ENCODE peak calls at places on chromosomes 12 and 14, in eight cellular contexts. One of them, this sample, is unnamed.

GRCh38 chr12:87603727-87604126 is 425.5 kb downstream of the C12orf50 start:
- DNase-seq in sciatic nerve: no peak
- DNase-seq in lower leg skin: no peak
- DNase-seq in left colon: no peak
- DNase-seq in posterior cingulate gyrus: no peak
- DNase-seq in left ventricle myocardium superior: no peak
- DNase-seq in pons: no peak
- DNase-seq in fibroblast of mammary gland: no peak
- DNase-seq in this sample: no peak

GRCh38 chr12:31386364-31386777 is 60.4 kb upstream of the SINHCAF start:
- DNase-seq in sciatic nerve: no peak
- DNase-seq in lower leg skin: peak; percentile 3
- DNase-seq in left colon: no peak
- DNase-seq in posterior cingulate gyrus: no peak
- DNase-seq in left ventricle myocardium superior: no peak
- DNase-seq in pons: no peak
- DNase-seq in fibroblast of mammary gland: no peak
- DNase-seq in this sample: no peak

GRCh38 chr12:109549613-109550309 is 23.5 kb downstream of the MMAB start:
- DNase-seq in sciatic nerve: no peak
- DNase-seq in lower leg skin: no peak
- DNase-seq in left colon: no peak
- DNase-seq in posterior cingulate gyrus: no peak
- DNase-seq in left ventricle myocardium superior: no peak
- DNase-seq in pons: no peak
- DNase-seq in fibroblast of mammary gland: no peak
- DNase-seq in this sample: peak; percentile 44

GRCh38 chr12:25615119-25615518 is 62.0 kb upstream of the LMNTD1 start:
- DNase-seq in sciatic nerve: no peak
- DNase-seq in lower leg skin: no peak
- DNase-seq in left colon: no peak
- DNase-seq in posterior cingulate gyrus: no peak
- DNase-seq in left ventricle myocardium superior: no peak
- DNase-seq in pons: peak; percentile 24
- DNase-seq in fibroblast of mammary gland: peak; percentile 98
- DNase-seq in this sample: no peak

GRCh38 chr14:85686908-85687307 is 157.0 kb downstream of the FLRT2 start:
- DNase-seq in sciatic nerve: no peak
- DNase-seq in lower leg skin: no peak
- DNase-seq in left colon: no peak
- DNase-seq in posterior cingulate gyrus: no peak
- DNase-seq in left ventricle myocardium superior: no peak
- DNase-seq in pons: no peak
- DNase-seq in fibroblast of mammary gland: no peak
- DNase-seq in this sample: no peak

GRCh38 chr12:104694161-104694560 is 237.4 kb downstream of the CHST11 start:
- DNase-seq in sciatic nerve: no peak
- DNase-seq in lower leg skin: no peak
- DNase-seq in left colon: no peak
- DNase-seq in posterior cingulate gyrus: no peak
- DNase-seq in left ventricle myocardium superior: no peak
- DNase-seq in pons: no peak
- DNase-seq in fibroblast of mammary gland: no peak
- DNase-seq in this sample: no peak

GRCh38 chr12:67451206-67451605 is 182.0 kb downstream of the CAND1 start:
- DNase-seq in sciatic nerve: no peak
- DNase-seq in lower leg skin: no peak
- DNase-seq in left colon: no peak
- DNase-seq in posterior cingulate gyrus: no peak
- DNase-seq in left ventricle myocardium superior: no peak
- DNase-seq in pons: no peak
- DNase-seq in fibroblast of mammary gland: no peak
- DNase-seq in this sample: no peak

GRCh38 chr14:37595809-37596595 is 573 bp downstream of the TTC6 start:
- DNase-seq in sciatic nerve: peak; percentile 57
- DNase-seq in lower leg skin: no peak
- DNase-seq in left colon: peak; percentile 93
- DNase-seq in posterior cingulate gyrus: no peak
- DNase-seq in left ventricle myocardium superior: no peak
- DNase-seq in pons: no peak
- DNase-seq in fibroblast of mammary gland: peak; percentile 20
- DNase-seq in this sample: no peak

GRCh38 chr12:116400671-116401357 is 123.3 kb upstream of the MED13L start:
- DNase-seq in sciatic nerve: no peak
- DNase-seq in lower leg skin: no peak
- DNase-seq in left colon: no peak
- DNase-seq in posterior cingulate gyrus: no peak
- DNase-seq in left ventricle myocardium superior: no peak
- DNase-seq in pons: peak; percentile 67
- DNase-seq in fibroblast of mammary gland: no peak
- DNase-seq in this sample: no peak

GRCh38 chr12:121590476-121591143 is 9.8 kb upstream of the KDM2B start:
- DNase-seq in sciatic nerve: no peak
- DNase-seq in lower leg skin: no peak
- DNase-seq in left colon: no peak
- DNase-seq in posterior cingulate gyrus: no peak
- DNase-seq in left ventricle myocardium superior: no peak
- DNase-seq in pons: no peak
- DNase-seq in fibroblast of mammary gland: peak; percentile 87
- DNase-seq in this sample: no peak

GRCh38 chr14:20387577-20387976 is 25.7 kb downstream of the TEP1 start:
- DNase-seq in sciatic nerve: no peak
- DNase-seq in lower leg skin: peak; percentile 18
- DNase-seq in left colon: no peak
- DNase-seq in posterior cingulate gyrus: no peak
- DNase-seq in left ventricle myocardium superior: no peak
- DNase-seq in pons: no peak
- DNase-seq in fibroblast of mammary gland: no peak
- DNase-seq in this sample: no peak

GRCh38 chr14:60090864-60091519 is 731 bp upstream of the PCNX4 start:
- DNase-seq in sciatic nerve: peak; percentile 67
- DNase-seq in lower leg skin: no peak
- DNase-seq in left colon: peak; percentile 46
- DNase-seq in posterior cingulate gyrus: no peak
- DNase-seq in left ventricle myocardium superior: peak; percentile 39
- DNase-seq in pons: peak; percentile 71
- DNase-seq in fibroblast of mammary gland: peak; percentile 81
- DNase-seq in this sample: peak; percentile 61

GRCh38 chr14:101481557-101481956 is 79.7 kb upstream of the DIO3 start:
- DNase-seq in sciatic nerve: peak; percentile 42
- DNase-seq in lower leg skin: peak; percentile 49
- DNase-seq in left colon: peak; percentile 12
- DNase-seq in posterior cingulate gyrus: no peak
- DNase-seq in left ventricle myocardium superior: no peak
- DNase-seq in pons: no peak
- DNase-seq in fibroblast of mammary gland: no peak
- DNase-seq in this sample: no peak

GRCh38 chr12:110957652-110958051 is 37.3 kb upstream of the MYL2 start:
- DNase-seq in sciatic nerve: no peak
- DNase-seq in lower leg skin: no peak
- DNase-seq in left colon: no peak
- DNase-seq in posterior cingulate gyrus: peak; percentile 34
- DNase-seq in left ventricle myocardium superior: no peak
- DNase-seq in pons: no peak
- DNase-seq in fibroblast of mammary gland: no peak
- DNase-seq in this sample: no peak

GRCh38 chr14:72142328-72142727 is 210.1 kb downstream of the RGS6 start:
- DNase-seq in sciatic nerve: no peak
- DNase-seq in lower leg skin: no peak
- DNase-seq in left colon: no peak
- DNase-seq in posterior cingulate gyrus: no peak
- DNase-seq in left ventricle myocardium superior: no peak
- DNase-seq in pons: no peak
- DNase-seq in fibroblast of mammary gland: no peak
- DNase-seq in this sample: no peak

GRCh38 chr12:3950714-3951320 is 77.6 kb upstream of the PARP11 start:
- DNase-seq in sciatic nerve: no peak
- DNase-seq in lower leg skin: no peak
- DNase-seq in left colon: no peak
- DNase-seq in posterior cingulate gyrus: no peak
- DNase-seq in left ventricle myocardium superior: no peak
- DNase-seq in pons: no peak
- DNase-seq in fibroblast of mammary gland: no peak
- DNase-seq in this sample: no peak

GRCh38 chr12:96399081-96399918 is 939 bp downstream of the CDK17 start:
- DNase-seq in sciatic nerve: peak; percentile 82
- DNase-seq in lower leg skin: peak; percentile 95
- DNase-seq in left colon: peak; percentile 80
- DNase-seq in posterior cingulate gyrus: peak; percentile 59
- DNase-seq in left ventricle myocardium superior: peak; percentile 83
- DNase-seq in pons: no peak
- DNase-seq in fibroblast of mammary gland: peak; percentile 75
- DNase-seq in this sample: peak; percentile 57

GRCh38 chr12:127162307-127162706 is 1104.7 kb upstream of the TMEM132C start:
- DNase-seq in sciatic nerve: no peak
- DNase-seq in lower leg skin: no peak
- DNase-seq in left colon: no peak
- DNase-seq in posterior cingulate gyrus: no peak
- DNase-seq in left ventricle myocardium superior: no peak
- DNase-seq in pons: peak; percentile 52
- DNase-seq in fibroblast of mammary gland: no peak
- DNase-seq in this sample: peak; percentile 18

GRCh38 chr14:47040490-47040889 is 388.9 kb upstream of the RPL10L start:
- DNase-seq in sciatic nerve: no peak
- DNase-seq in lower leg skin: peak; percentile 15
- DNase-seq in left colon: no peak
- DNase-seq in posterior cingulate gyrus: no peak
- DNase-seq in left ventricle myocardium superior: no peak
- DNase-seq in pons: peak; percentile 59
- DNase-seq in fibroblast of mammary gland: peak; percentile 0
- DNase-seq in this sample: no peak

GRCh38 chr12:68349921-68350606 is 17.9 kb upstream of the MDM1 start:
- DNase-seq in sciatic nerve: no peak
- DNase-seq in lower leg skin: no peak
- DNase-seq in left colon: no peak
- DNase-seq in posterior cingulate gyrus: no peak
- DNase-seq in left ventricle myocardium superior: no peak
- DNase-seq in pons: no peak
- DNase-seq in fibroblast of mammary gland: no peak
- DNase-seq in this sample: peak; percentile 71

GRCh38 chr12:130953783-130954543 is at the start of gene ADGRD1:
- DNase-seq in sciatic nerve: peak; percentile 87
- DNase-seq in lower leg skin: peak; percentile 92
- DNase-seq in left colon: peak; percentile 44
- DNase-seq in posterior cingulate gyrus: no peak
- DNase-seq in left ventricle myocardium superior: peak; percentile 79
- DNase-seq in pons: peak; percentile 58
- DNase-seq in fibroblast of mammary gland: peak; percentile 47
- DNase-seq in this sample: no peak

GRCh38 chr12:55057466-55057865 is 37.7 kb downstream of the NEUROD4 start:
- DNase-seq in sciatic nerve: no peak
- DNase-seq in lower leg skin: no peak
- DNase-seq in left colon: no peak
- DNase-seq in posterior cingulate gyrus: no peak
- DNase-seq in left ventricle myocardium superior: no peak
- DNase-seq in pons: no peak
- DNase-seq in fibroblast of mammary gland: peak; percentile 6
- DNase-seq in this sample: peak; percentile 12

GRCh38 chr14:64879635-64880381 is at the start of gene SPTB:
- DNase-seq in sciatic nerve: no peak
- DNase-seq in lower leg skin: no peak
- DNase-seq in left colon: peak; percentile 56
- DNase-seq in posterior cingulate gyrus: peak; percentile 31
- DNase-seq in left ventricle myocardium superior: peak; percentile 88
- DNase-seq in pons: no peak
- DNase-seq in fibroblast of mammary gland: no peak
- DNase-seq in this sample: peak; percentile 82

GRCh38 chr12:2495452-2496112 is 299.2 kb upstream of the FKBP4 start:
- DNase-seq in sciatic nerve: no peak
- DNase-seq in lower leg skin: peak; percentile 39
- DNase-seq in left colon: no peak
- DNase-seq in posterior cingulate gyrus: no peak
- DNase-seq in left ventricle myocardium superior: no peak
- DNase-seq in pons: no peak
- DNase-seq in fibroblast of mammary gland: no peak
- DNase-seq in this sample: no peak

GRCh38 chr12:2650261-2651060 is 144.3 kb upstream of the FKBP4 start:
- DNase-seq in sciatic nerve: no peak
- DNase-seq in lower leg skin: peak; percentile 69
- DNase-seq in left colon: no peak
- DNase-seq in posterior cingulate gyrus: no peak
- DNase-seq in left ventricle myocardium superior: no peak
- DNase-seq in pons: no peak
- DNase-seq in fibroblast of mammary gland: no peak
- DNase-seq in this sample: no peak

GRCh38 chr12:43245947-43246346 is 306.1 kb downstream of the ADAMTS20 start:
- DNase-seq in sciatic nerve: no peak
- DNase-seq in lower leg skin: no peak
- DNase-seq in left colon: no peak
- DNase-seq in posterior cingulate gyrus: no peak
- DNase-seq in left ventricle myocardium superior: no peak
- DNase-seq in pons: no peak
- DNase-seq in fibroblast of mammary gland: no peak
- DNase-seq in this sample: no peak

GRCh38 chr12:109816870-109817269 is 16.3 kb downstream of the TRPV4 start:
- DNase-seq in sciatic nerve: no peak
- DNase-seq in lower leg skin: no peak
- DNase-seq in left colon: no peak
- DNase-seq in posterior cingulate gyrus: no peak
- DNase-seq in left ventricle myocardium superior: no peak
- DNase-seq in pons: no peak
- DNase-seq in fibroblast of mammary gland: no peak
- DNase-seq in this sample: no peak

GRCh38 chr14:35416108-35416750 is 11.7 kb upstream of the NFKBIA start:
- DNase-seq in sciatic nerve: no peak
- DNase-seq in lower leg skin: no peak
- DNase-seq in left colon: no peak
- DNase-seq in posterior cingulate gyrus: no peak
- DNase-seq in left ventricle myocardium superior: no peak
- DNase-seq in pons: no peak
- DNase-seq in fibroblast of mammary gland: no peak
- DNase-seq in this sample: no peak

GRCh38 chr14:81062816-81063215 is 107.4 kb downstream of the TSHR start:
- DNase-seq in sciatic nerve: no peak
- DNase-seq in lower leg skin: no peak
- DNase-seq in left colon: no peak
- DNase-seq in posterior cingulate gyrus: no peak
- DNase-seq in left ventricle myocardium superior: no peak
- DNase-seq in pons: peak; percentile 12
- DNase-seq in fibroblast of mammary gland: peak; percentile 2
- DNase-seq in this sample: peak; percentile 1

GRCh38 chr12:57549909-57550627 is at the start of gene KIF5A:
- DNase-seq in sciatic nerve: no peak
- DNase-seq in lower leg skin: no peak
- DNase-seq in left colon: no peak
- DNase-seq in posterior cingulate gyrus: peak; percentile 64
- DNase-seq in left ventricle myocardium superior: peak; percentile 47
- DNase-seq in pons: peak; percentile 41
- DNase-seq in fibroblast of mammary gland: no peak
- DNase-seq in this sample: peak; percentile 76

This sample was measured in G401.